ENCODE peak calls at places on chromosomes 4 and X, in four cellular contexts. One of them, this sample, is unnamed. For H3K36me3, the result is how much of the 10 kb centered on the place peaks cover.

GRCh38 chrX:8897259-8897658 is 96.1 kb upstream of the FAM9A start:
- DNase-seq in ovary: no peak
- DNase-seq in psoas muscle: no peak
- DNase-seq in CD8-positive, alpha-beta memory T cell: no peak
- DNase-seq in this sample: no peak

GRCh38 chr4:78656968-78657445 is 105.4 kb downstream of the ANXA3 start:
- DNase-seq in ovary: no peak
- DNase-seq in psoas muscle: no peak
- DNase-seq in CD8-positive, alpha-beta memory T cell: no peak
- DNase-seq in this sample: no peak

GRCh38 chr4:153507679-153508073 is 41.5 kb downstream of the TMEM131L start:
- DNase-seq in ovary: no peak
- DNase-seq in psoas muscle: no peak
- DNase-seq in CD8-positive, alpha-beta memory T cell: no peak
- DNase-seq in this sample: no peak

GRCh38 chr4:141871086-141871485 is 234.7 kb downstream of the IL15 start:
- DNase-seq in ovary: no peak
- DNase-seq in psoas muscle: no peak
- DNase-seq in CD8-positive, alpha-beta memory T cell: no peak
- DNase-seq in this sample: no peak

GRCh38 chrX:148794350-148794749 is 293.9 kb downstream of the AFF2 start:
- DNase-seq in ovary: no peak
- DNase-seq in psoas muscle: no peak
- DNase-seq in CD8-positive, alpha-beta memory T cell: no peak
- DNase-seq in this sample: no peak

GRCh38 chrX:52353838-52354237 is 15.0 kb upstream of the XAGE2 start:
- DNase-seq in ovary: no peak
- DNase-seq in psoas muscle: no peak
- DNase-seq in CD8-positive, alpha-beta memory T cell: no peak
- DNase-seq in this sample: peak

GRCh38 chrX:153600032-153600373 is 1.1 kb upstream of the CCNQ start:
- DNase-seq in ovary: no peak
- DNase-seq in psoas muscle: no peak
- DNase-seq in CD8-positive, alpha-beta memory T cell: no peak
- DNase-seq in this sample: no peak

GRCh38 chr4:4583606-4584005 is 41.8 kb upstream of the STX18 start:
- DNase-seq in ovary: no peak
- DNase-seq in psoas muscle: no peak
- DNase-seq in CD8-positive, alpha-beta memory T cell: no peak
- DNase-seq in this sample: no peak

GRCh38 chr4:8051644-8052043 is 107.0 kb downstream of the ABLIM2 start:
- DNase-seq in ovary: no peak
- DNase-seq in psoas muscle: no peak
- DNase-seq in CD8-positive, alpha-beta memory T cell: no peak
- DNase-seq in this sample: no peak

GRCh38 chr4:176642472-176642871 is 150.2 kb downstream of the VEGFC start:
- DNase-seq in ovary: no peak
- DNase-seq in psoas muscle: no peak
- DNase-seq in CD8-positive, alpha-beta memory T cell: no peak
- DNase-seq in this sample: no peak

GRCh38 chrX:70174754-70175153 is 2.5 kb upstream of the DGAT2L6 start:
- DNase-seq in ovary: no peak
- DNase-seq in psoas muscle: no peak
- DNase-seq in CD8-positive, alpha-beta memory T cell: no peak
- DNase-seq in this sample: no peak

GRCh38 chrX:72273718-72274117 is 3.3 kb downstream of the RPS4X start:
- DNase-seq in ovary: no peak
- DNase-seq in psoas muscle: no peak
- DNase-seq in CD8-positive, alpha-beta memory T cell: no peak
- DNase-seq in this sample: no peak

GRCh38 chrX:119605398-119605738 is 856 bp downstream of the NKRF start:
- DNase-seq in ovary: peak
- DNase-seq in psoas muscle: no peak
- DNase-seq in CD8-positive, alpha-beta memory T cell: peak
- DNase-seq in this sample: no peak

GRCh38 chr4:37858877-37859276 is 32.0 kb upstream of the TBC1D1 start:
- DNase-seq in ovary: no peak
- DNase-seq in psoas muscle: no peak
- DNase-seq in CD8-positive, alpha-beta memory T cell: no peak
- DNase-seq in this sample: no peak

GRCh38 chr4:37858112-37858511 is 31.6 kb downstream of the PGM2 start:
- DNase-seq in ovary: no peak
- DNase-seq in psoas muscle: no peak
- DNase-seq in CD8-positive, alpha-beta memory T cell: no peak
- DNase-seq in this sample: no peak
- H3K36me3 ChIP-seq in ovary: under half
- H3K36me3 ChIP-seq in psoas muscle: under half
- H3K36me3 ChIP-seq in CD8-positive, alpha-beta memory T cell: under half
- H3K36me3 ChIP-seq in this sample: under half

GRCh38 chrX:38871129-38872029 is 70.1 kb downstream of the MID1IP1 start:
- DNase-seq in ovary: no peak
- DNase-seq in psoas muscle: no peak
- DNase-seq in CD8-positive, alpha-beta memory T cell: no peak
- DNase-seq in this sample: no peak
- H3K36me3 ChIP-seq in ovary: under half
- H3K36me3 ChIP-seq in psoas muscle: under half
- H3K36me3 ChIP-seq in CD8-positive, alpha-beta memory T cell: under half
- H3K36me3 ChIP-seq in this sample: under half

DNA sequence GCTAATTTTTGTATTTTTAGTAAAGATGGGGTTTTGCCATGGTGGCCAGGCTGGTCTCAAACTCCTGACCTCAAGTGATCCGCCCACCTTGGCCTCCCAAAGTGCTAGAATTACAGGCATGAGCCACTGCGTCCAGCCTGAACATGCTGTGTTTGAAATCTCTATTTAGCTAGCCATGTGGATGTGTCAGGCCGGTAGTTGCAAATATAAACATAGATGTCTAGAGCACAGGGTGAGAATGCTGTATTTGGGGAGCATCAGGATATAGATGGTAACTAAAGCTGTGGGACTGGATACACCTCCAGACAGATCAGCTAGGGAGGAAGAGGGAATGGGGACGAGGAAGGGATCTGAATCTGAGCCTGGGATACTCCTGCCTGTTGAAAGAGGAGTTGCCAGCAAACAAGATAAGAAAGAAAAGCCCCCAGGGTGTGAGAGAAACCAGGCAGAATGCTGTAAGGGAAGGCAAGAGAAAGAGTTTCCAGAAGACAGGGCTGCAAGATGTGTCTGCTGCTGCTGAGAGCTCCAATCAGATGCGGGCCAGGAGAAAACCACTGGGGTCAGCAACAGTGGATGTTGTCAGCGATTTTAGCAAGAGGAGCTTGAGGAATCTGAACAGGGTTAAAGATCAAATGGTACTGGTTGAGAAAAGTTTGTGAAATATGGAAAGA is 177.4 kb downstream of the PALLD start:
- DNase-seq in ovary: no peak
- DNase-seq in psoas muscle: no peak
- DNase-seq in CD8-positive, alpha-beta memory T cell: no peak
- DNase-seq in this sample: no peak
- H3K36me3 ChIP-seq in ovary: under half
- H3K36me3 ChIP-seq in psoas muscle: under half
- H3K36me3 ChIP-seq in CD8-positive, alpha-beta memory T cell: under half
- H3K36me3 ChIP-seq in this sample: under half

GRCh38 chr4:1354136-1354982 is 7.4 kb downstream of the UVSSA start:
- DNase-seq in ovary: no peak
- DNase-seq in psoas muscle: no peak
- DNase-seq in CD8-positive, alpha-beta memory T cell: no peak
- DNase-seq in this sample: no peak
- H3K36me3 ChIP-seq in ovary: under half
- H3K36me3 ChIP-seq in psoas muscle: under half
- H3K36me3 ChIP-seq in CD8-positive, alpha-beta memory T cell: under half
- H3K36me3 ChIP-seq in this sample: under half

GRCh38 chr4:26953361-26953760 is 92.7 kb downstream of the STIM2 start:
- DNase-seq in ovary: no peak
- DNase-seq in psoas muscle: no peak
- DNase-seq in CD8-positive, alpha-beta memory T cell: no peak
- DNase-seq in this sample: no peak

GRCh38 chr4:26950446-26950845 is 89.8 kb downstream of the STIM2 start:
- DNase-seq in ovary: no peak
- DNase-seq in psoas muscle: no peak
- DNase-seq in CD8-positive, alpha-beta memory T cell: no peak
- DNase-seq in this sample: no peak

GRCh38 chr4:26952891-26953290 is 92.2 kb downstream of the STIM2 start:
- DNase-seq in ovary: no peak
- DNase-seq in psoas muscle: no peak
- DNase-seq in CD8-positive, alpha-beta memory T cell: no peak
- DNase-seq in this sample: no peak

GRCh38 chr4:26958925-26959653 is 98.4 kb downstream of the STIM2 start:
- DNase-seq in ovary: no peak
- DNase-seq in psoas muscle: no peak
- DNase-seq in CD8-positive, alpha-beta memory T cell: no peak
- DNase-seq in this sample: no peak

GRCh38 chr4:26953770-26954423 is 93.3 kb downstream of the STIM2 start:
- DNase-seq in ovary: no peak
- DNase-seq in psoas muscle: no peak
- DNase-seq in CD8-positive, alpha-beta memory T cell: no peak
- DNase-seq in this sample: no peak
- H3K36me3 ChIP-seq in ovary: under half
- H3K36me3 ChIP-seq in psoas muscle: under half
- H3K36me3 ChIP-seq in CD8-positive, alpha-beta memory T cell: under half
- H3K36me3 ChIP-seq in this sample: under half

GRCh38 chrX:48460606-48461005 is 9.5 kb downstream of the SLC38A5 start:
- DNase-seq in ovary: no peak
- DNase-seq in psoas muscle: no peak
- DNase-seq in CD8-positive, alpha-beta memory T cell: no peak
- DNase-seq in this sample: no peak
- H3K36me3 ChIP-seq in ovary: under half
- H3K36me3 ChIP-seq in psoas muscle: under half
- H3K36me3 ChIP-seq in CD8-positive, alpha-beta memory T cell: under half
- H3K36me3 ChIP-seq in this sample: under half

DNA sequence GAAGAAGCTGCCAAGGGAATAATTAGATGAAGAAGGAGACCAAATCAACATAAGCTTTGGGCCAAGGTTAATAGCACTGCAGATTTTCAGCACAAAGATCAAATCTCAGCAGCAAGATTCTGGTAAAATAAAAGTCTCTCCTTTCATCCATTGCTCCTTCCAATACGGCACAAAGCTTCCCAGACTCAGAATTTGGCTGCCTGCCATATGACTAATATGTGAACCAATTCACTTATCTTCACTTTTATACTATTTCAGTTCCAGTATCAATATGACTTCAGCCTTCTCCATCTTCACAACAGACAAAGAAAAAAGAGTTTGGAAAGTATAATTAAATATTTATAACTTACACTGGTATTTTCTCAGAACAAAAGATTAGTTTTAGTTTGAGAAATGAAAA is 978.3 kb upstream of the GRID2 start:
- DNase-seq in ovary: no peak
- DNase-seq in psoas muscle: no peak
- DNase-seq in CD8-positive, alpha-beta memory T cell: no peak
- DNase-seq in this sample: no peak
- H3K36me3 ChIP-seq in ovary: under half
- H3K36me3 ChIP-seq in psoas muscle: under half
- H3K36me3 ChIP-seq in CD8-positive, alpha-beta memory T cell: under half
- H3K36me3 ChIP-seq in this sample: under half

DNA sequence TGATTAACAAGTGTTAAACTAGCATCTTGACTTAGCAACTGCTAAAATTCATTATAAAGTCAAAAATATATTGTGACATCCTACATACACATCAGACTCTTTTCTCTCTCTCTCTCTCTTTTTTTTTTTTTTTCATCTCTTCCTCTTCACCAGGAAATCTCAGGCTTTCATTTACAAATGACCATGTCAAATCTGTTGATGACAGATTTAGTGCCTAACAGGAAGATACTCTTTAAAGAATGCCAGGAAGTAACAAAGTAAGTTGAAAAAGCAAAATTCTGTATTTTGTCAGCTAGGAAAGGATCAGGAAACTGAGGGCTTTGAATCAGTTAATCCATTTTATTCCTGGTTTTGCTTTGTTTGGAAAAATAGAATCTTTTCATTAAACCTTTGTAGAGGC is 365.6 kb downstream of the PCDH7 start:
- DNase-seq in ovary: no peak
- DNase-seq in psoas muscle: no peak
- DNase-seq in CD8-positive, alpha-beta memory T cell: no peak
- DNase-seq in this sample: no peak
- H3K36me3 ChIP-seq in ovary: under half
- H3K36me3 ChIP-seq in psoas muscle: under half
- H3K36me3 ChIP-seq in CD8-positive, alpha-beta memory T cell: under half
- H3K36me3 ChIP-seq in this sample: under half

DNA sequence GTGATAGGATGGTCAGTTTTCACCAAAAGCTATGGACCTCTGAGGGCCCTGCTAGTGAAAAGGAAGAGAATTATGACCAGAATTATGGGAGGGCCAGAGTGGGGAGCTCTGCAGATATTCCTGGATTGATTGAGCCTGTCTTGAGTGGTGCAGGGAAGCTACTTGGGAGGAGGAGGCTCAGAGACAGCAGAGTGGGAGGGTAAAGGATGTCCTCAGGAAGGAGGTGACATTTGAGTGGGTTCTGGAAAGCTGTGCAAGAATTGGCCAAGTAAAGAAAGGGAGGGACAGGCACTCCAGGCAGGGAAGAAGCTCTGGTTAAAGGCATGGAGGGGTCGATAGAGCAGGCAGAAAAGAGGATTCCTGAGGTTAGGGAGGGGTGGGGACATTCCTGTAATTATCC is 24.1 kb downstream of the RNF4 start:
- DNase-seq in ovary: no peak
- DNase-seq in psoas muscle: no peak
- DNase-seq in CD8-positive, alpha-beta memory T cell: no peak
- DNase-seq in this sample: no peak
- H3K36me3 ChIP-seq in ovary: under half
- H3K36me3 ChIP-seq in psoas muscle: under half
- H3K36me3 ChIP-seq in CD8-positive, alpha-beta memory T cell: half or more
- H3K36me3 ChIP-seq in this sample: under half